ENCODE peak calls at places on chromosomes 7 and 10, in six cellular contexts. Y is effector memory CD4-positive, alpha-beta T cell; P is fibroblast of mammary gland; I is kidney epithelial cell; N is CD8-positive, alpha-beta T cell; H is IMR-90. R is an unnamed sample.

GRCh38 chr10:69269761-69270160 is 8.5 kb upstream of the HK1 start:
- DNase-seq in Y (no peak), P (peak), I (no peak), N (no peak), H (peak), R (peak)

GRCh38 chr10:69515699-69516547 is 57.3 kb downstream of the NEUROG3 start:
- DNase-seq in Y (peak), P (peak), I (peak), N (peak), H (peak), R (peak)

GRCh38 chr7:157010588-157011332 is at the start of gene MNX1:
- DNase-seq in Y (no peak), P (no peak), I (peak), N (peak), H (no peak), R (peak)

GRCh38 chr10:113576853-113577252 is 24.0 kb downstream of the HABP2 start:
- DNase-seq in Y (no peak), P (peak), I (no peak), N (no peak), H (peak), R (peak)

GRCh38 chr10:76270464-76270863 is 839.0 kb downstream of the LRMDA start:
- DNase-seq in Y (no peak), P (no peak), I (no peak), N (no peak), H (no peak), R (no peak)

GRCh38 chr10:17452060-17452894 is 2.1 kb downstream of the ST8SIA6 start:
- DNase-seq in Y (no peak), P (no peak), I (no peak), N (no peak), H (no peak), R (no peak)

GRCh38 chr10:62627985-62628384 is 176.5 kb upstream of the ADO start:
- DNase-seq in Y (no peak), P (no peak), I (no peak), N (no peak), H (peak), R (peak)

GRCh38 chr10:104005172-104005863 is 38.4 kb downstream of the SLK start:
- DNase-seq in Y (no peak), P (no peak), I (no peak), N (no peak), H (no peak), R (no peak)

GRCh38 chr10:130725474-130725970 is 586.0 kb downstream of the TCERG1L start:
- DNase-seq in Y (no peak), P (no peak), I (no peak), N (no peak), H (no peak), R (no peak)

GRCh38 chr7:38756521-38756920 is 125.3 kb upstream of the AMPH start:
- DNase-seq in Y (no peak), P (peak), I (no peak), N (no peak), H (peak), R (no peak)

GRCh38 chr7:120991570-120991969 is 3.1 kb downstream of the CPED1 start:
- DNase-seq in Y (no peak), P (peak), I (no peak), N (no peak), H (peak), R (peak)

GRCh38 chr7:132244917-132245480 is 331.3 kb downstream of the PLXNA4 start:
- DNase-seq in Y (no peak), P (no peak), I (no peak), N (no peak), H (no peak), R (no peak)

GRCh38 chr7:10973942-10974716 is 457 bp downstream of the PHF14 start:
- DNase-seq in Y (no peak), P (peak), I (no peak), N (no peak), H (peak), R (peak)

GRCh38 chr10:132616995-132617780 is 79.6 kb downstream of the INPP5A start:
- DNase-seq in Y (no peak), P (no peak), I (no peak), N (no peak), H (no peak), R (no peak)

GRCh38 chr10:121157998-121158397 is 306.8 kb downstream of the WDR11 start:
- DNase-seq in Y (no peak), P (no peak), I (no peak), N (no peak), H (no peak), R (no peak)

GRCh38 chr7:17234398-17235021 is 63.9 kb upstream of the AHR start:
- DNase-seq in Y (peak), P (peak), I (peak), N (peak), H (peak), R (peak)

GRCh38 chr7:56175784-56176183 is 59.6 kb upstream of the NUPR2 start:
- DNase-seq in Y (no peak), P (peak), I (no peak), N (no peak), H (no peak), R (no peak)

GRCh38 chr7:121603886-121604285 is 207.8 kb upstream of the FAM3C start:
- DNase-seq in Y (no peak), P (no peak), I (no peak), N (no peak), H (no peak), R (no peak)

GRCh38 chr10:97075961-97076525 is 109.7 kb downstream of the SLIT1 start:
- DNase-seq in Y (no peak), P (no peak), I (no peak), N (no peak), H (no peak), R (no peak)

GRCh38 chr7:131111081-131111576 is 216.5 kb upstream of the MKLN1 start:
- DNase-seq in Y (no peak), P (peak), I (no peak), N (no peak), H (peak), R (peak)

GRCh38 chr10:88039496-88040200 is 176.2 kb downstream of the PTEN start:
- DNase-seq in Y (no peak), P (peak), I (no peak), N (no peak), H (peak), R (peak)

GRCh38 chr10:42928064-42928463 is 145.5 kb downstream of the BMS1 start:
- DNase-seq in Y (no peak), P (no peak), I (no peak), N (no peak), H (no peak), R (no peak)

GRCh38 chr7:156515911-156516790 is 124.4 kb upstream of the RNF32 start:
- DNase-seq in Y (no peak), P (no peak), I (no peak), N (no peak), H (no peak), R (no peak)

GRCh38 chr10:48788551-48788950 is 103.9 kb downstream of the WDFY4 start:
- DNase-seq in Y (no peak), P (no peak), I (no peak), N (no peak), H (no peak), R (no peak)

GRCh38 chr7:46554688-46555422 is 633.8 kb upstream of the IGFBP3 start:
- DNase-seq in Y (no peak), P (peak), I (peak), N (no peak), H (peak), R (no peak)

GRCh38 chr7:98212532-98213041 is 1.3 kb downstream of the BHLHA15 start:
- DNase-seq in Y (no peak), P (no peak), I (no peak), N (no peak), H (no peak), R (no peak)

GRCh38 chr10:36712695-36713094 is 412.7 kb upstream of the ANKRD30A start:
- DNase-seq in Y (no peak), P (no peak), I (no peak), N (no peak), H (peak), R (no peak)

GRCh38 chr10:28891058-28891713 is 213.9 kb downstream of the BAMBI start:
- DNase-seq in Y (no peak), P (no peak), I (no peak), N (no peak), H (no peak), R (no peak)

GRCh38 chr7:80934286-80934685 is 15.4 kb upstream of the SEMA3C start:
- DNase-seq in Y (no peak), P (no peak), I (no peak), N (no peak), H (peak), R (peak)

GRCh38 chr10:31152421-31153133 is 120.9 kb upstream of the ZNF438 start:
- DNase-seq in Y (no peak), P (no peak), I (no peak), N (no peak), H (no peak), R (no peak)

GRCh38 chr10:89476676-89477075 is 58.7 kb downstream of the SLC16A12 start:
- DNase-seq in Y (no peak), P (no peak), I (peak), N (no peak), H (peak), R (no peak)

GRCh38 chr10:43292745-43293676 is 26.1 kb upstream of the RASGEF1A start:
- DNase-seq in Y (peak), P (peak), I (no peak), N (peak), H (peak), R (peak)

GRCh38 chr10:71631007-71631859 is 88.3 kb downstream of the C10orf105 start:
- DNase-seq in Y (no peak), P (no peak), I (no peak), N (no peak), H (no peak), R (no peak)

GRCh38 chr10:123331438-123331837 is 177.2 kb downstream of the BUB3 start:
- DNase-seq in Y (no peak), P (peak), I (no peak), N (no peak), H (peak), R (no peak)

GRCh38 chr10:95116869-95117269 is 47.6 kb upstream of the CYP2C8 start:
- DNase-seq in Y (no peak), P (no peak), I (no peak), N (no peak), H (no peak), R (no peak)

GRCh38 chr7:156032973-156033372 is 220.7 kb upstream of the SHH start:
- DNase-seq in Y (no peak), P (no peak), I (no peak), N (no peak), H (no peak), R (no peak)

GRCh38 chr10:98029149-98030092 is 1.0 kb downstream of the CRTAC1 start:
- DNase-seq in Y (no peak), P (no peak), I (no peak), N (no peak), H (no peak), R (no peak)

DNA sequence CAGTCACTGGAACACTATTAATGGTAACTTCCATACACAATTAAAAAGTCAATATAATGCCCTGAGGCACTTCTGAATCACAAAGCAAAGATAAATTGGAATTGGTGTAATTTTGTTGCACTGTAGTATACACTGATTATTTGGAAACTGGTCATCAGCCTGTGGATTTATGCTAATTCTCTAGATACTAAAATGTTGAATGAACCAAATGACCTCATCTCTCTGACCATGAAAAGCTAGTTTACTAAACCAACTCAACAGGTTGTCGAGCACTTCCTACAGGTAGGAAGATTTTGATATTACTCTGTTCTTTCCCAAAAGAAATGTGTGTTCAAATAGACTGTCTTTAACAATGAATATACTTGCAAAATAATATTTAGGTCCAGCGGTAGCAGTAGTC is 5.3 kb downstream of the NRP1 start:
- DNase-seq in Y (no peak), P (no peak), I (no peak), N (no peak), H (no peak), R (no peak)
- H3K4me3 ChIP-seq in Y (no peak), P (peak), I (no peak), N (no peak), H (no peak), R (no peak)

DNA sequence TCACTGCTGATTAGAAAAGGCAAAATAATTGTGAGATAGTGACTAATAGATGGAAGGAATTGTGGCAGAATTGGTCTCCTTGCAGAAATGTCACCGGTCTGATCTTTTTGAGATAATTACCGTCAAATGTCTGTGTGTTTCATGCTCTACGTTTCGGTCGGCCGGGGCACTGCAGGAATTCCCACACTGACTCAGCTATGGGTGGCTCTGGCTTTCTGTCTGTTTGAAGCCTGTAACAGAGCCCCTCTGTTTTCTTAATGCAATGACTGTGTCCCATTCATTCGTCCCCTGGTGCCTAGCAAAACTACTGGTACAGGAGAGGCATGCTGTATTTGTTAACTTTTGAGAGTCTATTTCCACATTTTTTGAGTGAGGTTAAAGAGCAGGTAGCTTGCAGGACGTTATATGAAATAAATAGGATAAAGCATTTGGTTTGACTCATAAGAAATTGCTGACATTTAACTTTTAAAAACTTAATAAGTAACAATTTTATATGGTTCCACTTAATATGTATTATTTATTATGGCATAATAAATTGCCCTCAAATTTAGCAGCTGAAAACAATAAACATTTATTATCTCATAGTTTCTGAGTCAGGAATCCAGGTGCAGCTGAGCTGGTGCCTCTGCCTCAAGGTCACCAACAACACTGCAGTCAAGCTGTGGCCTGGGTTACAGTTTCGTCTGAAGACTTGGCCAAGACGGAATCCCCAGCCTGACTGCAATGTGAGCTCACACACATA is 53.3 kb upstream of the CTBP2 start:
- DNase-seq in Y (no peak), P (no peak), I (no peak), N (no peak), H (no peak), R (no peak)
- H3K4me3 ChIP-seq in Y (no peak), P (no peak), I (no peak), N (no peak), H (no peak), R (no peak)

GRCh38 chr7:92623544-92623943 is 33.4 kb upstream of the FAM133B start:
- DNase-seq in Y (no peak), P (no peak), I (no peak), N (no peak), H (no peak), R (no peak)

GRCh38 chr7:92621026-92621540 is 30.9 kb upstream of the FAM133B start:
- DNase-seq in Y (peak), P (peak), I (no peak), N (peak), H (peak), R (peak)

GRCh38 chr7:92624298-92624996 is 34.3 kb upstream of the FAM133B start:
- DNase-seq in Y (no peak), P (no peak), I (no peak), N (no peak), H (no peak), R (no peak)

GRCh38 chr7:92622680-92623079 is 32.5 kb upstream of the FAM133B start:
- DNase-seq in Y (no peak), P (no peak), I (no peak), N (no peak), H (no peak), R (no peak)

DNA sequence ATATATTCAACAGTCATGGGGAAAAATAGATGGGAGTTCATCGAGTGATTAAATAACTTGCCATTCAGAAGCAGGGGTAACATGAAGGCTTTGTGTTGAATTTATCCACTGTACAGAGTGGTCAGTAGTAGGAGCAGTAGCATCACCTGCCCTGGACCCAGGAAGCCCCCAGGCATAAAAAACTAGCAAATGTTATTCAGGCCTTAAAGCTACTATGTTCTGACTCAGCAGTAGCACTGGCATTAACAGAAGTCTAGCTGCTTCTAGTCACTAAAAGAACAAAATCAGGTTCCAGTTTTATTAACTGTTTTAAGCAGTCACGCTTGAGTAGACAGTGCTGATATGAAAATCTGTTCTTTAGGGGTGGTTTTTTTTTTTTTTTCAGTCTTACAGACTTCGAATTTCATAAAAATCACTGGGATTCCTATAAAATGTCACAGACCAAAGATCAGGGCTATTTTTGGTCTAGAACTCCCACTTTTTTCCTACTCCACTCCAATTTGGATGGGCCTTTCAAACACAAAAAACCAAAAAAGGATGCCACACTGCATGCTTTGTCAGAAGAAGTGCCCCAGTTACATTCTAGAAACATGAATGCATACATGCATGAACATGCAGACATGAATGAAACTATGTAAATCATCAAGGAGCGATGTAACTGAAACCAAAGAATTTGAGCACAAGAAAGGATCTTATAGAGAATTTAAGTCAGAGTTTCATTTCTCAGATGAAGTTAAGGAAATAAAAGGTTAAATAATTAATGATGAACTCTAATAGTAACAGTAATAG is 31.6 kb upstream of the FAM133B start:
- DNase-seq in Y (no peak), P (no peak), I (no peak), N (no peak), H (no peak), R (no peak)
- H3K4me3 ChIP-seq in Y (no peak), P (no peak), I (no peak), N (no peak), H (no peak), R (no peak)

DNA sequence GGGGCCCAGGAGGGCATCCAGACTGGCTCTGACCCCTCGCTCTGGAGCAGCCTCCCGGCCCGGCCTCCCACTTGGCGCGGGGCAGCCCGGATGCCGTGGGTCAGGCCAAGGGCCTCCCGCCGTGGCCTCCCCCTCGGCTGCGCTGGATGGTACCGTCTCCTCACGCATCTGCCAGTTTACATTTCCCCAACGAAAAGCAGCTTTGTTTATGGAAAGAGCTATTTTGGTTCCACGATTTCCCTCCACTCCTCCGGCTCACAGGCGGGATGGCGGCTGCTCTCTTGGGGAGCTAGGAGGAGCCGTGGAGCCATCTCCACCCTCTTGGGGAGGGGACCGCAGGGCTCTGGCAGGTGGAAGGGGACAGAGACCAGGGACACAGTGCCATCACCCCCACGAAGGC is 93.2 kb upstream of the MYL10 start:
- DNase-seq in Y (no peak), P (no peak), I (no peak), N (no peak), H (peak), R (peak)
- H3K4me3 ChIP-seq in Y (no peak), P (no peak), I (no peak), N (no peak), H (no peak), R (no peak)

GRCh38 chr7:119465798-119466305 is 807.1 kb upstream of the KCND2 start:
- DNase-seq in Y (no peak), P (no peak), I (no peak), N (no peak), H (no peak), R (no peak)
- H3K4me3 ChIP-seq in Y (no peak), P (no peak), I (no peak), N (no peak), H (no peak), R (no peak)

DNA sequence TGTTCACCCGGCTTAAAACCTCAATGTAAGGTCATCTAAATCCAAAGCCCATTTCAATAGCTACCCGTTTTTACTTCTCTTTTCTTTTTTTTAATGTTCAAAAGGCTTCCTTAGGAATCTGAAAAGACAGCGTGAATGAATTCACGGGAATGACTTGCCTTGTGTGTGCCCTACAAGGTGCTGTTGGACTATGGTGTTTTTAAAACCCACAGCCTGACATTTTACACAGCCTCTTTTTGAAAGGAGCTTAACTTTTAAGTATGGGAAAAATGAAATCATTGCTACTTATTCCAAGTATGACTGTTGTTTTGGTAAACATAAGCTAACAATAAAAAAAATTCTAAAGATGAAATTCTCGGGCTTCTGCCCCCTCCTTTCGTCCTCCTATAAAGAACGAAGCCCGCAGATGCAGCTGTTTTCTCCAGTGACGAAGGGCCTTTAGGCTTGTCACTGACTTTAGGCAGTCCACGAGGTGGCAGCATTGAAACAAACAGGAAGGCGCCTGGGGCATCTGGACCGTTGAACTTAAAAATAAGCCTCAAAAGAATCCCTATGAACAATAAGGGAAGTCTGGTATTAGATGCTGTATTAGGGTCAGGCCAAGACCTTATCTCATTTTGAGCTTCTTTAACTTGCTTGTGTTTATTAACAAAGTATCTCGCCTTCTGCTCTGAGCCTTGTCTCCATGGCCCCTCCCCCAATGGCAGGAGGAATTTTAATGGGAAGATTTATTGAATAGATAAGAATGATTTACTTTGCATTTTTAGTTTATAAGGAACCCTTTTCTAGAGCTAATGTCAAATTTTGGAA is 141.2 kb downstream of the NRP1 start:
- DNase-seq in Y (peak), P (peak), I (no peak), N (peak), H (peak), R (peak)
- H3K4me3 ChIP-seq in Y (no peak), P (no peak), I (no peak), N (no peak), H (no peak), R (no peak)

GRCh38 chr7:28782362-28782761 is 175.8 kb downstream of the TRIL start:
- DNase-seq in Y (no peak), P (no peak), I (no peak), N (no peak), H (no peak), R (no peak)
- H3K4me3 ChIP-seq in Y (no peak), P (no peak), I (no peak), N (no peak), H (no peak), R (no peak)

R was measured in fibroblast of villous mesenchyme.